ENCODE peak calls at places on chromosomes 11 and 22, in six cellular contexts. G, Y, F, J, R and L are unnamed samples.

GRCh38 chr11:64226507-64227051 is 505 bp downstream of the NUDT22 start:
- DNase-seq in G (no peak), Y (no peak), F (no peak), J (no peak), R (no peak), L (peak; percentile 79)

GRCh38 chr11:133927690-133928627 is 28.8 kb downstream of the IGSF9B start:
- DNase-seq in G (peak; percentile 56), Y (peak; percentile 45), F (peak; percentile 45), J (peak; percentile 72), R (peak; percentile 50), L (no peak)

GRCh38 chr22:47278655-47279054 is 516.2 kb downstream of the TBC1D22A start:
- DNase-seq in G (no peak), Y (no peak), F (no peak), J (no peak), R (no peak), L (no peak)

GRCh38 chr11:68099474-68100405 is 21.4 kb downstream of the CHKA start:
- DNase-seq in G (no peak), Y (no peak), F (peak; percentile 92), J (no peak), R (peak; percentile 69), L (no peak)

GRCh38 chr11:76781861-76782500 is 1.2 kb upstream of the TSKU start:
- DNase-seq in G (peak; percentile 71), Y (no peak), F (no peak), J (no peak), R (no peak), L (no peak)

GRCh38 chr22:40040927-40041326 is 46.2 kb downstream of the FAM83F start:
- DNase-seq in G (peak; percentile 77), Y (peak; percentile 47), F (peak; percentile 95), J (no peak), R (no peak), L (peak; percentile 64)

GRCh38 chr11:9498457-9499078 is 37.8 kb downstream of the ZNF143 start:
- DNase-seq in G (no peak), Y (no peak), F (no peak), J (no peak), R (no peak), L (no peak)

GRCh38 chr11:118437736-118438125 is 1.4 kb downstream of the KMT2A start:
- DNase-seq in G (peak; percentile 37), Y (no peak), F (peak; percentile 45), J (no peak), R (peak; percentile 29), L (peak; percentile 74)

GRCh38 chr11:74971424-74971823 is 17.3 kb upstream of the NEU3 start:
- DNase-seq in G (no peak), Y (no peak), F (no peak), J (no peak), R (no peak), L (no peak)

GRCh38 chr11:65014146-65014960 is at the start of gene ARL2:
- DNase-seq in G (no peak), Y (no peak), F (no peak), J (peak; percentile 63), R (no peak), L (peak; percentile 81)

GRCh38 chr11:128022007-128022368 is 565.4 kb downstream of the ETS1 start:
- DNase-seq in G (peak; percentile 53), Y (peak; percentile 48), F (peak; percentile 63), J (no peak), R (no peak), L (no peak)

GRCh38 chr11:115054541-115055538 is 376.5 kb downstream of the NXPE2 start:
- DNase-seq in G (peak; percentile 6), Y (no peak), F (no peak), J (peak; percentile 56), R (no peak), L (no peak)

GRCh38 chr11:76120513-76121081 is 85.7 kb downstream of the WNT11 start:
- DNase-seq in G (no peak), Y (peak; percentile 7), F (peak; percentile 69), J (no peak), R (no peak), L (no peak)

GRCh38 chr11:13468750-13469149 is 5.7 kb upstream of the BTBD10 start:
- DNase-seq in G (no peak), Y (no peak), F (no peak), J (no peak), R (no peak), L (no peak)

GRCh38 chr22:41770715-41771452 is 29.6 kb upstream of the CCDC134 start:
- DNase-seq in G (peak; percentile 54), Y (no peak), F (no peak), J (no peak), R (no peak), L (no peak)

GRCh38 chr11:65132238-65132987 is 1.9 kb downstream of the SYVN1 start:
- DNase-seq in G (no peak), Y (no peak), F (no peak), J (no peak), R (no peak), L (peak; percentile 67)

GRCh38 chr11:13462311-13462927 is 603 bp downstream of the BTBD10 start:
- DNase-seq in G (peak; percentile 92), Y (peak; percentile 33), F (peak; percentile 49), J (no peak), R (peak; percentile 62), L (peak; percentile 75)

GRCh38 chr22:10961043-10961860 is 4566.7 kb upstream of the OR11H1 start:
- DNase-seq in G (no peak), Y (no peak), F (no peak), J (no peak), R (no peak), L (no peak)

GRCh38 chr22:49546811-49547585 is 280.7 kb downstream of the BRD1 start:
- DNase-seq in G (no peak), Y (no peak), F (no peak), J (no peak), R (no peak), L (no peak)

GRCh38 chr11:70742553-70743291 is 344.4 kb downstream of the CTTN start:
- DNase-seq in G (no peak), Y (no peak), F (no peak), J (no peak), R (no peak), L (no peak)

GRCh38 chr22:26707090-26707489 is 49.7 kb downstream of the MIAT start:
- DNase-seq in G (no peak), Y (no peak), F (no peak), J (no peak), R (no peak), L (no peak)

GRCh38 chr22:31083377-31083768 is 2.3 kb downstream of the SMTN start:
- DNase-seq in G (no peak), Y (no peak), F (no peak), J (no peak), R (no peak), L (peak; percentile 77)

GRCh38 chr11:96179905-96180304 is 163.1 kb downstream of the MAML2 start:
- DNase-seq in G (no peak), Y (no peak), F (no peak), J (no peak), R (no peak), L (no peak)

GRCh38 chr11:2139118-2139490 is at the start of gene IGF2:
- DNase-seq in G (no peak), Y (no peak), F (no peak), J (no peak), R (no peak), L (no peak)

GRCh38 chr22:43234299-43234988 is 47.5 kb upstream of the TTLL12 start:
- DNase-seq in G (no peak), Y (no peak), F (no peak), J (no peak), R (no peak), L (no peak)

GRCh38 chr11:33897761-33898403 is 6.0 kb upstream of the LMO2 start:
- DNase-seq in G (peak; percentile 65), Y (no peak), F (no peak), J (no peak), R (no peak), L (no peak)
- H3K27ac ChIP-seq in G (no peak overlapping the region), Y (no peak overlapping the region), F (no peak overlapping the region), J (no peak overlapping the region), R (no peak overlapping the region), L (no peak overlapping the region)

DNA sequence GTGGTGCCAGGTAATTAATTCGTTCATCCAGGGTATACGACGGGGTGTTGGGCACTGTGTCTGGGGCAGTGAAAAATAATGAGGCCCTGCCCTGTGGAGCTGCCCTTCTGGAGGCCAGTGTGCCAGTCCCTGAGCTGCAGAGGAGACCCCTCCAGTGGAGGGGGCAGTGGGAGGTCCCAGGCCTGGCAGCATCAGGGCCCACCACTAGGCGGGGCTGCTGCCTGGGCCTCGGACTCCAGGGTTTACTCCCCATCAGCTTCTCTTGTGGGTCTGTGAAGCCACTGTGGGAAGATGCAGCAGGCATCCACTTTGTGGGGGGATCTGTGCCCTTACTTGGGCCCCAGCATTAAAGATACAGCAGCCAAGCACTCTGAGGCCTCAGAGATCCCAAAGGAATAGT is 17.4 kb upstream of the TMPRSS6 start:
- DNase-seq in G (no peak), Y (no peak), F (no peak), J (no peak), R (no peak), L (no peak)
- TF ChIP-seq CTCF in G (peak; percentile 54), Y (peak; percentile 45), F (no peak), J (no peak), R (no peak), L (no peak)

GRCh38 chr22:28669388-28669787 is 10.3 kb downstream of the TTC28 start:
- DNase-seq in G (no peak), Y (no peak), F (no peak), J (no peak), R (no peak), L (no peak)
- H3K27ac ChIP-seq in G (no peak overlapping the region), Y (no peak overlapping the region), F (no peak overlapping the region), J (no peak overlapping the region), R (no peak overlapping the region), L (no peak overlapping the region)

GRCh38 chr11:37657645-37658044 is 1059.6 kb upstream of the RAG2 start:
- DNase-seq in G (peak; percentile 37), Y (no peak), F (peak; percentile 45), J (no peak), R (no peak), L (no peak)
- TF ChIP-seq CTCF in G (peak; percentile 89), Y (peak; percentile 54), F (peak; percentile 15), J (peak; percentile 32), R (no peak), L (no peak)

GRCh38 chr11:59706518-59707285 is 6.9 kb downstream of the OR10V1 start:
- DNase-seq in G (peak; percentile 97), Y (peak; percentile 93), F (peak; percentile 95), J (no peak), R (no peak), L (no peak)
- H3K27ac ChIP-seq in G (peak overlapping the region; percentile 67), Y (peak overlapping the region; percentile 70), F (peak overlapping the region; percentile 93), J (no peak overlapping the region), R (no peak overlapping the region), L (no peak overlapping the region)

GRCh38 chr11:94544582-94544831 is 786 bp downstream of the FUT4 start:
- DNase-seq in G (no peak), Y (no peak), F (no peak), J (no peak), R (no peak), L (no peak)
- TF ChIP-seq CTCF in G (no peak), Y (no peak), F (no peak), J (no peak), R (no peak), L (no peak)